ENCODE peak calls at places on chromosomes 3 and 15, in four cellular contexts. Z is thyroid gland, W is stomach, B is IMR-90. R is an unnamed sample. For H3K9me3 and H3K4me1, the result is how much of the 10 kb centered on the place peaks cover.

GRCh38 chr3:127457746-127458145 is 132.8 kb downstream of the TPRA1 start:
- DNase-seq in Z (no peak), W (no peak), B (no peak), R (no peak)

GRCh38 chr3:129032716-129033115 is 27.9 kb upstream of the GP9 start:
- DNase-seq in Z (no peak), W (no peak), B (no peak), R (no peak)

GRCh38 chr3:188553569-188553968 is 399.6 kb downstream of the LPP start:
- DNase-seq in B (no peak), Z (no peak), W (no peak), R (no peak)

GRCh38 chr3:22450785-22451400 is 699.9 kb upstream of the ZNF385D start:
- DNase-seq in W (no peak), Z (no peak), B (no peak), R (no peak)

GRCh38 chr3:42492508-42493080 is 9.8 kb upstream of the VIPR1 start:
- DNase-seq in B (no peak), Z (no peak), W (no peak), R (no peak)

GRCh38 chr3:65497846-65498245 is 540.9 kb downstream of the MAGI1 start:
- DNase-seq in B (no peak), Z (no peak), W (no peak), R (no peak)

GRCh38 chr3:171446801-171447578 is 13.2 kb downstream of the TNIK start:
- DNase-seq in B (peak), W (no peak), Z (no peak), R (no peak)

GRCh38 chr3:12706504-12707253 is 42.8 kb upstream of the RAF1 start:
- DNase-seq in W (peak), Z (peak), B (peak), R (peak)

GRCh38 chr3:8571256-8571655 is 69.6 kb downstream of the LMCD1 start:
- DNase-seq in B (no peak), W (no peak), Z (no peak), R (no peak)

GRCh38 chr3:48400824-48401433 is 28.9 kb downstream of the FBXW12 start:
- DNase-seq in B (peak), Z (peak), W (peak), R (peak)

GRCh38 chr15:100167884-100168375 is 173.8 kb downstream of the ADAMTS17 start:
- DNase-seq in Z (peak), B (no peak), W (no peak), R (peak)

GRCh38 chr3:100334340-100335136 is at the start of gene NIT2:
- DNase-seq in W (peak), Z (peak), B (peak), R (peak)

GRCh38 chr15:29403778-29404177 is 134.2 kb upstream of the NSMCE3 start:
- DNase-seq in W (no peak), Z (peak), B (no peak), R (no peak)

GRCh38 chr3:37622999-37623883 is 238.4 kb upstream of the CTDSPL start:
- DNase-seq in Z (no peak), W (no peak), B (no peak), R (no peak)

GRCh38 chr3:13028010-13028821 is 45.0 kb downstream of the IQSEC1 start:
- DNase-seq in Z (no peak), W (no peak), B (no peak), R (no peak)

GRCh38 chr3:122167630-122168029 is 15.8 kb upstream of the CASR start:
- DNase-seq in B (no peak), Z (no peak), W (no peak), R (no peak)

GRCh38 chr3:69649713-69650419 is 89.4 kb upstream of the MITF start:
- DNase-seq in B (peak), Z (no peak), W (no peak), R (no peak)

GRCh38 chr3:178845446-178846118 is 226.0 kb downstream of the ZMAT3 start:
- DNase-seq in W (no peak), Z (no peak), B (no peak), R (no peak)

GRCh38 chr15:67130166-67130565 is 64.8 kb downstream of the SMAD3 start:
- DNase-seq in W (no peak), Z (peak), B (no peak), R (no peak)

GRCh38 chr3:149670742-149671492 is 13.1 kb upstream of the WWTR1 start:
- DNase-seq in Z (no peak), W (no peak), B (no peak), R (no peak)

GRCh38 chr3:72307438-72308105 is 522.6 kb upstream of the PROK2 start:
- DNase-seq in Z (no peak), W (no peak), B (no peak), R (no peak)

GRCh38 chr3:66038384-66038725 is 363 bp downstream of the MAGI1 start:
- DNase-seq in B (no peak), W (no peak), Z (no peak), R (no peak)

GRCh38 chr3:175020101-175020500 is 161.0 kb downstream of the NAALADL2 start:
- DNase-seq in B (peak), Z (no peak), W (no peak), R (no peak)

GRCh38 chr3:120350431-120350941 is 1.3 kb upstream of the LRRC58 start:
- DNase-seq in Z (peak), B (peak), W (no peak), R (peak)

GRCh38 chr15:49868348-49868747 is 247.5 kb downstream of the DTWD1 start:
- DNase-seq in B (no peak), Z (no peak), W (no peak), R (no peak)

GRCh38 chr3:134666466-134666865 is 15.6 kb upstream of the KY start:
- DNase-seq in Z (no peak), W (no peak), B (peak), R (no peak)

GRCh38 chr3:81692766-81693165 is 68.7 kb downstream of the GBE1 start:
- DNase-seq in W (no peak), B (no peak), Z (no peak), R (no peak)

GRCh38 chr15:77859491-77860060 is 217.9 kb downstream of the TBC1D2B start:
- DNase-seq in W (no peak), Z (no peak), B (no peak), R (no peak)

GRCh38 chr3:127365383-127365782 is 77.5 kb upstream of the PRR20G start:
- DNase-seq in B (no peak), Z (no peak), W (no peak), R (no peak)

GRCh38 chr3:185767324-185767688 is 57.5 kb downstream of the IGF2BP2 start:
- DNase-seq in W (no peak), Z (no peak), B (no peak), R (no peak)

GRCh38 chr3:46154300-46154699 is 53.8 kb downstream of the CCR1 start:
- DNase-seq in B (no peak), Z (no peak), W (no peak), R (no peak)

GRCh38 chr15:35496585-35496984 is 49.4 kb downstream of the DPH6 start:
- DNase-seq in W (no peak), Z (no peak), B (no peak), R (no peak)

GRCh38 chr15:72991026-72991425 is 61.2 kb upstream of the NEO1 start:
- DNase-seq in B (peak), Z (no peak), W (no peak), R (no peak)

GRCh38 chr15:62067448-62068044 is 769 bp downstream of the C2CD4A start:
- DNase-seq in Z (peak), B (no peak), W (peak), R (peak)

GRCh38 chr3:113744941-113745272 is 1.1 kb downstream of the NAA50 start:
- DNase-seq in W (no peak), B (no peak), Z (no peak), R (no peak)
- TF ChIP-seq POLR2A in W (no peak), B (no peak), Z (no peak), R (no peak)

GRCh38 chr15:33044598-33044997 is 149.9 kb downstream of the FMN1 start:
- DNase-seq in B (no peak), W (no peak), Z (no peak), R (no peak)

GRCh38 chr15:33048255-33048654 is 146.3 kb downstream of the FMN1 start:
- DNase-seq in W (no peak), Z (no peak), B (no peak), R (no peak)

GRCh38 chr15:33047077-33047476 is 147.4 kb downstream of the FMN1 start:
- DNase-seq in B (no peak), Z (no peak), W (no peak), R (no peak)

GRCh38 chr15:33043636-33044035 is 150.9 kb downstream of the FMN1 start:
- DNase-seq in B (no peak), Z (no peak), W (no peak), R (no peak)

DNA sequence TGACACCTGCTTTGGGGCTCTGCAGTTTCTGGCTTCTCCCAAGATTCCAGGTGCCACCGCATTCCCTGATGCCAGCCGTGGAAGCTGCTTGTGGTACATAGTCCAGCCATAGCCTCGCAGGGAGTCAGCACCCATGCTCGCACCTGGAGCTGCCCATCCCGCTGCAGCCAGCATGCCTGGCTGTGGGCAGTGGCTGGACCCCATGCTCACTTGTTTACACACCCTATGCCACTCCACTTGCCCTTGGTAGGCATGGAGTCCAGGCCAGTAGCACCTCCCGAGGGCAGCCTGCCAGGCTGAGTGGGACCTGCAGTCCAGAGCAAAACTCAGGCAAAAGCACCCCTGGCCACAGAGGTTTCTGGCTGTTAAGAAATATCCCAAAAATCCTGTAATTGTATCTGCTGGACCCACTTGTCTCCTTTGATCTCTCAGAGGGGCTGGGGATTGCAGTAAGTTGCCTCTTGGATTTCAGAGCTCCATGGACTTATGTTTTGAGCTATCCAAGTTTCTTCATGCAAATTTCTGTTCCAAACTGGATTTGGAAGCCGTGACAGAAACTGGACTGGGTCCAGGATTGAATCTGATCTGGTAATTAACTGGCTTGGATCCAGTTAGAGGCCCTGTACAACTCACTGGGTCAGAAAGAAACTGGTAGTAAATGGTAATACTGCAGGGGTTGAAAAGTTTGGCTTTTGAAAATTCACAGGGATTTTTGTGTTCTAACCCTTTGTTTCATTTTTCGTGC is 149.3 kb downstream of the FMN1 start:
- DNase-seq in B (peak), Z (peak), W (peak), R (no peak)
- H3K9me3 ChIP-seq in B (under half), Z (under half), W (under half), R (under half)

DNA sequence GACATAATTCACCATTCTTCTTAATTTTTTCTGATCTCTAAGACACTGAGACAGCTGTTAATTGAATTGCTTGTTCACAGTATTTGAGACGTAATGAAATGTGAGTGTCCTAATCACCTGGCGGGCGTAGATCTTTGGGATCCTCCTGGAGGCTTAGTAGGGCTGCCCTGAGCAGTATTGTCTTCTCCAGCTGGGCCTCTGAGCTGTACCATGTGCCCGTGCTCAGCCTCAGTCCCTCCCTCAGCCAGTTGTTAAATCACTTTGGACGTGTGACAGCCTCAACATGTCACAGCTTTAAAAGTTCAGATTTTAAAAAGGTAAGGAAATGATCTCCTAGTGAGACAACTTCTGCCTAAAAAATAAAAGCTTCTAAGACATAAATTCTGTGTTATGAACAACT is 35.5 kb downstream of the IGF1R start:
- DNase-seq in Z (no peak), W (no peak), B (no peak), R (no peak)
- H3K4me1 ChIP-seq in Z (half or more), W (half or more), B (under half), R (under half)

GRCh38 chr15:82146558-82146957 is 100.7 kb upstream of the MEX3B start:
- DNase-seq in B (no peak), W (no peak), Z (no peak), R (no peak)
- TF ChIP-seq POLR2A in B (no peak), W (no peak), Z (no peak), R (no peak)

GRCh38 chr3:180223268-180223667 is 186.5 kb upstream of the PEX5L start:
- DNase-seq in B (no peak), Z (no peak), W (no peak), R (no peak)

DNA sequence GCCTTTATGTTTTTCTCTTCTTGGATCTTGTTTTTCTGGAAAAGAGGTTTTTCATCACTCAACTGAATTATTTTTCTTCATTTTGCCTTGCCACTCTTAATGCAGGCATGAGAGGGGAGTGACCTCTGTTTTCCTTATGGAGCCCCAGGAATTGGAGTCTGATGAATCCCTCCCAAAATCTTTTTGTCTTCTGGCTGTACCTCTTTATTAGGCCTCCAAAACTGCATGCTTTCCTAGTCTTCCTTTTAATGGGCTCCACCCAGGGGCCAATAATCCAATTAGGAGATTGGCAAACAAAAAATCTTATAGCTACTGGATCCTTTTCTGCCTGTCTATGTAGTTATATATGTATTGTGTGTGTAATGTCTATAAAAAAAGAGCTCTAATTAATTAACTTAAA is 192.4 kb upstream of the PEX5L start:
- DNase-seq in B (no peak), W (no peak), Z (no peak), R (no peak)
- H3K9me3 ChIP-seq in B (under half), W (half or more), Z (under half), R (under half)

GRCh38 chr15:90268415-90268814 is 2.9 kb downstream of the NGRN start:
- DNase-seq in Z (no peak), B (no peak), W (no peak), R (no peak)
- H3K4me1 ChIP-seq in Z (half or more), B (under half), W (half or more), R (under half)

GRCh38 chr3:87320748-87321634 is 44.6 kb upstream of the POU1F1 start:
- DNase-seq in B (no peak), W (no peak), Z (no peak), R (no peak)
- TF ChIP-seq POLR2A in B (no peak), W (no peak), Z (no peak), R (no peak)

GRCh38 chr3:118833075-118833474 is 201.6 kb downstream of the IGSF11 start:
- DNase-seq in W (no peak), Z (peak), B (no peak), R (no peak)

GRCh38 chr3:118842147-118842863 is 192.3 kb downstream of the IGSF11 start:
- DNase-seq in Z (no peak), B (no peak), W (no peak), R (no peak)

DNA sequence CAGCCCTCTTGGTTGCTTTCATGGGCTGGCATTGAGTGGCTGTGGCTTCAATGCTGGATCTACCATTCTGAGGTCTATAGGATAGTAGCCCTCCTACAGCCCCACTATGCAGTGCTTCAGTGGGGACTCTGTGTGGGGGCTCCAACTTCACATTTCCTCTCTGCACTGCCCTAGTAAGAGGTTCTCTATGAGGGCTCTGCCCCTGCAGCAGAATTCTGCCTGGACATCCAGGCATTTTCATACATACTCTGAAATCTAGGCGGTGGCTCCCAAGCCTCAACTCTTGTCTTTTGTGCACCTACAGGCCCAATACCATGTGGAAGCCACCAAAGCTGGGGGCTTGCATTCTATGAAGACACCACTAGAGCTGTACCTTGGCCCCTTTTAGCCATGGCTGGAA is 195.8 kb downstream of the IGSF11 start:
- DNase-seq in W (no peak), Z (no peak), B (no peak), R (no peak)
- H3K9me3 ChIP-seq in W (half or more), Z (under half), B (under half), R (under half)

GRCh38 chr3:156687023-156687422 is 12.6 kb downstream of the TIPARP start:
- DNase-seq in Z (no peak), W (no peak), B (peak), R (no peak)
- H3K4me1 ChIP-seq in Z (half or more), W (half or more), B (under half), R (under half)

R was measured in testis.